ENCODE peak calls at places on chromosomes 6 and 20, in five cellular contexts. P is CD14-positive monocyte; T is CD8-positive, alpha-beta T cell; G is nephron progenitor cell; N is tibial artery. L is an unnamed sample.
A peak's percentile ranks its signal among the peaks of the same experiment; 100 is the strongest.

GRCh38 chr20:63643499-63643898 is 9.7 kb downstream of the STMN3 start:
- DNase-seq in P (no peak), T (no peak), G (no peak), N (no peak), L (no peak)

GRCh38 chr6:152973916-152974315 is 8.9 kb downstream of the FBXO5 start:
- DNase-seq in P (no peak), T (no peak), G (no peak), N (no peak), L (no peak)

GRCh38 chr6:158737710-158738615 is 81.2 kb downstream of the EZR start:
- DNase-seq in P (peak; percentile 78), T (no peak), G (no peak), N (no peak), L (no peak)

GRCh38 chr6:43181942-43182860 is at the start of gene CUL9:
- DNase-seq in P (peak; percentile 77), T (peak; percentile 87), G (peak; percentile 79), N (peak; percentile 92), L (peak; percentile 81)

GRCh38 chr6:110664933-110665332 is 150.3 kb downstream of the CDK19 start:
- DNase-seq in P (no peak), T (no peak), G (no peak), N (no peak), L (no peak)

GRCh38 chr20:5863040-5863811 is 87.1 kb downstream of the TRMT6 start:
- DNase-seq in P (peak; percentile 63), T (no peak), G (no peak), N (no peak), L (no peak)

GRCh38 chr6:30060634-30060981 is 457 bp upstream of the POLR1H start:
- DNase-seq in P (no peak), T (no peak), G (peak; percentile 46), N (peak; percentile 69), L (no peak)

GRCh38 chr6:31888281-31889258 is 8.9 kb downstream of the EHMT2 start:
- DNase-seq in P (no peak), T (peak; percentile 70), G (peak; percentile 57), N (no peak), L (no peak)

GRCh38 chr20:21665687-21666446 is 39.6 kb upstream of the PAX1 start:
- DNase-seq in P (no peak), T (no peak), G (no peak), N (no peak), L (no peak)

GRCh38 chr20:37343994-37344355 is 2.0 kb upstream of the SRC start:
- DNase-seq in P (peak; percentile 14), T (no peak), G (no peak), N (no peak), L (no peak)

GRCh38 chr20:37343212-37343993 is 2.5 kb upstream of the SRC start:
- DNase-seq in P (no peak), T (no peak), G (no peak), N (peak; percentile 63), L (no peak)

GRCh38 chr20:37341632-37342031 is 4.3 kb upstream of the SRC start:
- DNase-seq in P (no peak), T (no peak), G (no peak), N (peak; percentile 61), L (no peak)

GRCh38 chr20:37340998-37341397 is 4.9 kb upstream of the SRC start:
- DNase-seq in P (no peak), T (no peak), G (no peak), N (no peak), L (no peak)

GRCh38 chr20:37342231-37343177 is 3.4 kb upstream of the SRC start:
- DNase-seq in P (no peak), T (no peak), G (no peak), N (peak; percentile 42), L (no peak)
- TF ChIP-seq CTCF in P (peak; percentile 22), T (no peak), G (no peak), N (no peak), L (peak; percentile 22)

DNA sequence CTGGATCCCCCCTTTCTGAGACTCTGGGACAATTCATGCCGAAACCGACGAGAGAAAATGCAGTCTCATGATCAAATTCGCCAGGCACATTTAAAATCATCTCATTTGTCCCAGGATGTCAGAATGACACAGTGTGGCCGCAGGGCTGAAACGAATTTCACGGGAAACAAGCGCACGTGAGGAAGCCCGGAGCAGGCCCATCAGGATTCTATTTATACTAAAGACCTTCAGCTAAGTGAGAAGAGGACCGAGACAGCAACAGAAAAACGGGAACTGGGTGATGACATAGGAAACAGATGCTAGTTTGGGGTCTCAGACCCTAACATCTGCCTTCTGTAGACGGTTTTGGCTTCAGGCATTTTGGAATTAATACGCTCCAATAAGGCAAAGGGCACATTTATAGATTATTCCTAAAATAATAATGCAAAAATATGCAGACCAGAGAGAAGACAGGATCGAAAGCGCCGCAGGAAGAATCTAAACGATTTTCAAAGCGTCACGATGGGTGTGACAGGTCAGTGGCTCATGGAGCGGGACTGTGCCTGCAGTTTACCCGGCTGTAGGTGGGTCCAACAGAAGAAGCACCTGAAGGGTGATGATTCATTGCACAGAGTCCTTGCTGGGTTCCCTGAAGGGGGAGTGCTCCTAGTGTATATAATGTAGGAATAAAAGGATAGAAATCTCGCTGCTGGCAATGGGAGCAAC is 80.8 kb upstream of the MPC1 start:
- DNase-seq in P (peak; percentile 35), T (no peak), G (no peak), N (peak; percentile 35), L (no peak)
- TF ChIP-seq CTCF in P (no peak), T (no peak), G (no peak), N (no peak), L (no peak)

DNA sequence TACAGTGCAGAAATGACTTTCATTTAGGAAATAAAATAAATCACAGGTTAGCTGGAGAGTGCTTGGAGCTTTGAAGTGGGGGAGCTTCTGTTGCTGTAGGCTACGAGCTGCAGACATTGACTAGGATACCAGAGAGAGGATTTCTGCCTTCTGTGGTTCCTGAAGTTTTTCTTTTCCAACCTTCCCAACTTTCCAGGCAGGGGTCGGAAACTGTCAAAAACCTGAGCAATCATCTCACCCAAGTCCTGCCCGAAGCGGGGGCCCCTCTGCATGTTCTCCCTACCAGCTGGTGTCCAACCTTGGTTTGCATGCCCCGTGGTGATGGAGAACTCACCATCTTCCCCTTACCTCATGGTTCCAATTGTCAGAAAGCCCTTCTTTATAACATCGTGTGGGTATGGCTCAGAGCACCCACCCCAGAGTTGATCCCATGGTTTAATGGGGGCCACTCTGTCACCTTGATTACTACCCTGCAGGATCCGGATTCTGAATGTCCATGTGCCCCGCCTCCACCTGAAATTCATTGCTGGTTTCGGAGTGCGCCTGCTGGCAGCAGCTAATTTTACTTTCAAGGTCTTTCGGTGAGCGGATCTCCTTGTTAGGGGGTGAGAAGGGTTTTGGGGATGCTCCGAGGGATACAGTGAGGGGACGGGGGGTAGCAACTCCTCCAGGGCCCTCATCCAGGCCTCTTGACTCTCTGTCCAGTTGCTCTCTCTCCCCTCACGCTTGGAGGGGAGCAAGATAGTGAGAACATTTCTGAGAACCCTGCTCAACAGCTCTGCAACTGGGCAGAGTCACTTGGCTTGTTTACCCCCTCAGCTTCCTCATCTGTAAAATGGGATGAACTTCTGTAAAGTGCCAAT is 5.1 kb downstream of the BPIFB2 start:
- DNase-seq in P (no peak), T (no peak), G (no peak), N (no peak), L (peak; percentile 39)
- TF ChIP-seq CTCF in P (no peak), T (no peak), G (no peak), N (no peak), L (no peak)

GRCh38 chr6:168497381-168497780 is 56.4 kb downstream of the SMOC2 start:
- DNase-seq in P (no peak), T (no peak), G (no peak), N (no peak), L (peak; percentile 69)
- TF ChIP-seq CTCF in P (no peak), T (no peak), G (no peak), N (no peak), L (no peak)